ENCODE peak calls at places on chromosome 1, in seven cellular contexts. L is fibroblast of mammary gland, K is choroid plexus epithelial cell, S is adrenal gland, Y is A549, G is IMR-90, A is PC-9. Z is an unnamed sample.

GRCh38 chr1:58883037-58883887 is 99.4 kb upstream of the JUN start:
- DNase-seq in K (peak), G (peak), Y (peak), S (peak), L (peak), A (peak), Z (peak)

GRCh38 chr1:201665036-201665435 is 126.1 kb downstream of the NAV1 start:
- DNase-seq in L (no peak), S (no peak), K (no peak), Y (no peak), A (no peak), G (no peak), Z (no peak)

GRCh38 chr1:109539676-109540075 is at the start of gene GPR61:
- DNase-seq in L (no peak), G (no peak), K (peak), S (no peak), A (no peak), Y (no peak), Z (no peak)

GRCh38 chr1:89546934-89547562 is 22.4 kb downstream of the LRRC8B start:
- DNase-seq in S (no peak), Y (no peak), A (no peak), K (no peak), G (no peak), L (peak), Z (no peak)

GRCh38 chr1:229059671-229060079 is 211.2 kb upstream of the RAB4A start:
- DNase-seq in K (peak), S (no peak), A (no peak), L (peak), G (peak), Y (no peak), Z (no peak)

GRCh38 chr1:165444897-165445370 is at the start of gene RXRG:
- DNase-seq in A (no peak), G (peak), K (no peak), S (peak), Y (no peak), L (peak), Z (no peak)

GRCh38 chr1:157442065-157442464 is 110.2 kb downstream of the FCRL5 start:
- DNase-seq in S (no peak), G (no peak), A (no peak), Y (no peak), L (no peak), K (no peak), Z (no peak)

GRCh38 chr1:203325004-203325417 is 19.7 kb downstream of the BTG2 start:
- DNase-seq in Y (no peak), G (no peak), L (no peak), A (no peak), K (no peak), S (no peak), Z (no peak)

GRCh38 chr1:212488436-212489283 is 55.9 kb downstream of the NENF start:
- DNase-seq in G (peak), L (peak), K (peak), S (peak), Y (peak), A (peak), Z (no peak)

DNA sequence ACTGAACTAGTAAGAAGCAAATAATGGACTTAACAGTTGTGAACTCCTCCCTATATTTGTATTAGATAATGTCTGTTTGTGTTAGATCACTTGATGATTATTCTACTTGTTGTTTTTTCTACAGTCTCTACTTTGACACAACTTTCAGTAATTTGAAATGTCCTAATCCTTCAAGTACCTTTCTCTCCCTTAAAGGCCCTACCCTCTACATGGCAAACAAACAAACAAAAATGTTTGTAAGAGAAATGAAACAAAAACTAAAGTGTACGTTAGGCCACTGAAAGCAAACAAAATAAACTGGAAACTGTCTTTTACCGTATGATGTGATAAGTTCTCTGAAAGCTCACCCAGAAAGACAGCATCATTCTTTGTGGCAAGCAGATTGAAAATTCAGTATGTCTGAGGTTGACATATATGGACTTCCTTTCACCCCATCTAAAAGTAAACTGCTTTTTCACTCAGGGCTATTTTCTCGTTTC is 255.9 kb upstream of the SNX7 start:
- DNase-seq in G (no peak), Y (peak), K (peak), L (no peak), A (no peak), S (no peak), Z (no peak)
- H3K4me3 ChIP-seq in G (no peak), Y (no peak), K (no peak), L (no peak), A (no peak), S (no peak), Z (no peak)

GRCh38 chr1:21573971-21574458 is 64.8 kb downstream of the ALPL start:
- DNase-seq in A (peak), L (peak), Y (peak), G (peak), S (peak), K (peak), Z (peak)
- TF ChIP-seq CTCF in A (peak), L (peak), Y (peak), G (peak), S (peak), K (peak), Z (peak)

DNA sequence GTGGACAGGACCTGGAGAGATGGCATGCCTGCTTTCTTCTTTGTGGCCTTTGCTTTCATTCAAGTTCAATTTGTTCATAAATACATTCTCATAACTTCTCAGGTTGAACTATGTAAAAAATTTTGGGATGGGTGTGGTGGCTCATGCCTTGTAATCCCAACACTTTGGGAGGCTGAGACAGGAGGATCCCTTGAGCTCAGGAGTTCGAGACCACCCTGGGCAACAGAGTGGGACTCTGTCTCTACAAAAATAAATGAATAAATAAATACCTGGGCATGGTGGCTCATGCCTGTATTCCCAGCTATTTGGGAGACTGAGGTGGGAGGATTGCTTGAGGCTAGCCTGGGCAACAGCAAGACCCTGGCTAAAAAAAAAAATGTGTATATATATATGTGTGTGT is 2.1 kb downstream of the KIF1B start:
- DNase-seq in S (no peak), A (no peak), K (no peak), Y (no peak), G (no peak), L (no peak), Z (no peak)
- H3K4me3 ChIP-seq in S (no peak), A (peak), K (no peak), Y (no peak), G (peak), L (peak), Z (peak)

GRCh38 chr1:38361566-38361965 is 315.0 kb upstream of the POU3F1 start:
- DNase-seq in L (no peak), G (no peak), K (no peak), Y (no peak), A (no peak), S (no peak), Z (no peak)

GRCh38 chr1:38360807-38361206 is 314.2 kb upstream of the POU3F1 start:
- DNase-seq in Y (no peak), K (peak), A (no peak), L (no peak), G (no peak), S (no peak), Z (no peak)
- TF ChIP-seq CTCF in Y (no peak), K (peak), A (no peak), L (no peak), G (no peak), S (no peak), Z (no peak)

DNA sequence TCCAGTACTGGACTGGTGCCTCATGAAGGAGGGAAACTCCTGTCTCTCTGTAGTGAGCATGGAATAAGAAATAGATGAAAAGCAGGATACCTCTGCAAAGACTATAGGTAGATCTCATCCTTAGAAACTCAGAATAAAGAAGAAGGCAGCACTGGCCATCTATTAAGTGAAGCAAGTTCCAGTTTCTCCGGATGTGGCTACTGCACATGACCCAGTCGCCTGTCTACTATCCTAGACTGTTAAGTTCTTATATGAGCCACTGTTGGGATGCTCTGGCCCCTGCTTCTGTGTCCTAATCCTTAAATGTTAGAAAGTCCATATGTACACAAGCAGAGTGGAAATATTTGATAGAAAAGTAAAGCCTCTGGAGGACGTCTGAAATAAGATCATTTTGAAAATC is 2.2 kb downstream of the FASLG start:
- DNase-seq in A (no peak), S (no peak), G (no peak), K (no peak), Y (no peak), L (no peak), Z (no peak)
- H3K4me3 ChIP-seq in A (no peak), S (no peak), G (no peak), K (no peak), Y (no peak), L (no peak), Z (no peak)

DNA sequence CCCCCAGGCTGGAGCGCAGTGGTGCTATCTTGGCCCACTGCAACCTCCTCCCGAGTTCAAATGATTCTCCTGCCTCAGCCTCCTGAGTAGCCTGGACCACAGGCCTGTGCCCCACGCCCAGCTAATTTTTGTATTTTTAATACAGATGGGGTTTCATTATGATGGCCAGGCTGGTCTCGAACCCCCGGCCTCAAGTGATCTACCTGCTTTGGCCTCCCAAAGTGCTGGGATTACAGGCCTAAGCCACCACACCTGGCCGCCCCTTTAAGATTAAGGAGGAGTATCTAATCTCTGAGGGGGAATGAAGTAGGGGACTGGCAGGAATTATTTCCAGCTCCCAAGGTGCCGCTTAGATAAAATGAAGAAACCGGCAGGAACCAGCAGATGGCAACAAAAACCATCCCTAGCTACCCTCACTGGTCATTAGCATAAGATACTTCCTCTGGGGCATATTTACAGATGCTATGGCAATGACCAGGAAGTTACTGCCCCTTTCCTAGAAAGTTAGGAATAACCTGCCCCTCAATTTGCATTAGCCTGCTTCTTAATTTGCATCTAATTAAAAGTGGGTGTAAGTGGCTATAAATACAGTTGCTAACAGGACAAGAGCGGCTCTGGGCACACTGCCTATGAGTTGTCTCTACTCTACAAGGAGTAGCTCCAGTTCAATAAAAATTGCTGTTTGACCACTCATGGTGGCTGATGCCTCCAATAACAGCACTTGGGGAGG is 7.1 kb upstream of the NSUN4 start:
- DNase-seq in S (peak), K (peak), L (peak), A (peak), G (peak), Y (peak), Z (no peak)
- TF ChIP-seq CTCF in S (no peak), K (peak), L (peak), A (peak), G (peak), Y (peak), Z (peak)